ENCODE peak calls at places on chromosomes 7 and 10, in four cellular contexts. One of them, this sample, is unnamed.

GRCh38 chr10:104434601-104435000 is 81.0 kb downstream of the CFAP58 start:
- DNase-seq in epithelial cell of esophagus: no peak
- DNase-seq in HFFc6: no peak
- DNase-seq in AG09319: no peak
- DNase-seq in this sample: no peak

GRCh38 chr7:70657532-70657931 is 474.4 kb upstream of the GALNT17 start:
- DNase-seq in epithelial cell of esophagus: no peak
- DNase-seq in HFFc6: no peak
- DNase-seq in AG09319: no peak
- DNase-seq in this sample: no peak

GRCh38 chr7:45035371-45035770 is 35.4 kb downstream of the CCM2 start:
- DNase-seq in epithelial cell of esophagus: no peak
- DNase-seq in HFFc6: no peak
- DNase-seq in AG09319: no peak
- DNase-seq in this sample: no peak

GRCh38 chr10:119305860-119306513 is 98.6 kb downstream of the GRK5 start:
- DNase-seq in epithelial cell of esophagus: peak
- DNase-seq in HFFc6: peak
- DNase-seq in AG09319: peak
- DNase-seq in this sample: no peak

GRCh38 chr7:134307320-134307719 is 9.4 kb downstream of the SLC35B4 start:
- DNase-seq in epithelial cell of esophagus: no peak
- DNase-seq in HFFc6: no peak
- DNase-seq in AG09319: no peak
- DNase-seq in this sample: no peak

GRCh38 chr7:87347682-87348081 is 2.2 kb downstream of the CROT start:
- DNase-seq in epithelial cell of esophagus: no peak
- DNase-seq in HFFc6: no peak
- DNase-seq in AG09319: no peak
- DNase-seq in this sample: no peak

GRCh38 chr7:121798896-121799295 is 74.1 kb upstream of the PTPRZ1 start:
- DNase-seq in epithelial cell of esophagus: peak
- DNase-seq in HFFc6: no peak
- DNase-seq in AG09319: no peak
- DNase-seq in this sample: no peak

GRCh38 chr7:139827042-139827441 is 2.0 kb upstream of the TBXAS1 start:
- DNase-seq in epithelial cell of esophagus: peak
- DNase-seq in HFFc6: no peak
- DNase-seq in AG09319: no peak
- DNase-seq in this sample: no peak

GRCh38 chr7:106499897-106500296 is 161.1 kb downstream of the CCDC71L start:
- DNase-seq in epithelial cell of esophagus: no peak
- DNase-seq in HFFc6: no peak
- DNase-seq in AG09319: no peak
- DNase-seq in this sample: no peak

GRCh38 chr10:102113261-102113955 is 6.8 kb downstream of the LDB1 start:
- DNase-seq in epithelial cell of esophagus: peak
- DNase-seq in HFFc6: no peak
- DNase-seq in AG09319: no peak
- DNase-seq in this sample: no peak

GRCh38 chr10:110610308-110610774 is 33.8 kb upstream of the RBM20 start:
- DNase-seq in epithelial cell of esophagus: peak
- DNase-seq in HFFc6: peak
- DNase-seq in AG09319: peak
- DNase-seq in this sample: no peak

GRCh38 chr10:29877798-29878491 is 181.4 kb downstream of the JCAD start:
- DNase-seq in epithelial cell of esophagus: no peak
- DNase-seq in HFFc6: no peak
- DNase-seq in AG09319: no peak
- DNase-seq in this sample: no peak

GRCh38 chr7:95012001-95012400 is 104.6 kb downstream of the PPP1R9A start:
- DNase-seq in epithelial cell of esophagus: no peak
- DNase-seq in HFFc6: no peak
- DNase-seq in AG09319: no peak
- DNase-seq in this sample: no peak

GRCh38 chr10:80442879-80443278 is 11.2 kb upstream of the TSPAN14 start:
- DNase-seq in epithelial cell of esophagus: no peak
- DNase-seq in HFFc6: peak
- DNase-seq in AG09319: no peak
- DNase-seq in this sample: no peak

GRCh38 chr10:80444124-80444523 is 10.0 kb upstream of the TSPAN14 start:
- DNase-seq in epithelial cell of esophagus: no peak
- DNase-seq in HFFc6: no peak
- DNase-seq in AG09319: no peak
- DNase-seq in this sample: no peak

GRCh38 chr10:80447618-80448190 is 6.4 kb upstream of the TSPAN14 start:
- DNase-seq in epithelial cell of esophagus: no peak
- DNase-seq in HFFc6: no peak
- DNase-seq in AG09319: no peak
- DNase-seq in this sample: no peak

GRCh38 chr10:80443531-80443974 is 10.6 kb upstream of the TSPAN14 start:
- DNase-seq in epithelial cell of esophagus: no peak
- DNase-seq in HFFc6: peak
- DNase-seq in AG09319: no peak
- DNase-seq in this sample: no peak

DNA sequence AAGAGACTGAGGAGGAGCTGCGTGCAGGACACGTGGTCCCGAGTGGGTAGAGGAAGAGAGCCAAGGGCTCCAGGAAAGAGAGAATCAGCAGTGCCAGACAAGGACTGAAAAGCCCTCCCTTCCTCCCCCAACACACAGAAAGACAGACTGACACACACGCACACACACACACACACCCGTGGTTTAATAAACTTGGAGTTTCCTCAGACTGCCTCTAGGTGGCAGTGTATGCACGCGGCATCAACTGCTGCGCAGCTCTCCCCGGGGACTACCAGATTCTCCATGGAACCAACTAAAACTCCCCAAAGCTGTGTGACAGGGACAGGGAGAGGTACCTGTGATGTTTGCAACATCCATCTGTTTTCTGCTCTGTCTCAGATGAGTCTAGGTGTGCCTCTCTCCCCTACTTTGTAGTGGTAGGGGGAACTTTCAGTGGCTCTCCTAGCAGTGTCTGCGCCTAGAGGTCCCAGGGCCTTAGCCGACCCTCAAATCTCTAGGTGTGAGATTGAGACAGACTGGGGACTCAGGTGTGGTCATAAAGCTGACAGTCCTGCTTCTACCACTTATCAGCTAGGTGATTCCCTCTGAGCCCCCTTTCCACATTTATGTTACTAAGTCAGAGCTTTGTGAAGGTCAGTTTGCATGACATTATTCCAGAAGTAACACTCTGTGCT is 9.3 kb upstream of the TSPAN14 start:
- DNase-seq in epithelial cell of esophagus: peak
- DNase-seq in HFFc6: peak
- DNase-seq in AG09319: peak
- DNase-seq in this sample: no peak
- TF ChIP-seq CTCF in epithelial cell of esophagus: peak
- TF ChIP-seq CTCF in HFFc6: peak
- TF ChIP-seq CTCF in AG09319: peak
- TF ChIP-seq CTCF in this sample: peak

GRCh38 chr7:127592550-127592949 is 986 bp upstream of the FSCN3 start:
- DNase-seq in epithelial cell of esophagus: no peak
- DNase-seq in HFFc6: no peak
- DNase-seq in AG09319: no peak
- DNase-seq in this sample: no peak

GRCh38 chr7:127594490-127594889 is 954 bp downstream of the FSCN3 start:
- DNase-seq in epithelial cell of esophagus: no peak
- DNase-seq in HFFc6: no peak
- DNase-seq in AG09319: no peak
- DNase-seq in this sample: no peak

GRCh38 chr7:127600885-127601284 is 7.3 kb downstream of the FSCN3 start:
- DNase-seq in epithelial cell of esophagus: no peak
- DNase-seq in HFFc6: no peak
- DNase-seq in AG09319: no peak
- DNase-seq in this sample: no peak

GRCh38 chr7:127598318-127598717 is 4.8 kb downstream of the FSCN3 start:
- DNase-seq in epithelial cell of esophagus: peak
- DNase-seq in HFFc6: peak
- DNase-seq in AG09319: no peak
- DNase-seq in this sample: no peak
- TF ChIP-seq CTCF in epithelial cell of esophagus: peak
- TF ChIP-seq CTCF in HFFc6: peak
- TF ChIP-seq CTCF in AG09319: peak
- TF ChIP-seq CTCF in this sample: peak

GRCh38 chr7:132708501-132708900 is 132.2 kb upstream of the PLXNA4 start:
- DNase-seq in epithelial cell of esophagus: no peak
- DNase-seq in HFFc6: no peak
- DNase-seq in AG09319: no peak
- DNase-seq in this sample: no peak

GRCh38 chr7:132705146-132705545 is 128.9 kb upstream of the PLXNA4 start:
- DNase-seq in epithelial cell of esophagus: no peak
- DNase-seq in HFFc6: no peak
- DNase-seq in AG09319: no peak
- DNase-seq in this sample: no peak

DNA sequence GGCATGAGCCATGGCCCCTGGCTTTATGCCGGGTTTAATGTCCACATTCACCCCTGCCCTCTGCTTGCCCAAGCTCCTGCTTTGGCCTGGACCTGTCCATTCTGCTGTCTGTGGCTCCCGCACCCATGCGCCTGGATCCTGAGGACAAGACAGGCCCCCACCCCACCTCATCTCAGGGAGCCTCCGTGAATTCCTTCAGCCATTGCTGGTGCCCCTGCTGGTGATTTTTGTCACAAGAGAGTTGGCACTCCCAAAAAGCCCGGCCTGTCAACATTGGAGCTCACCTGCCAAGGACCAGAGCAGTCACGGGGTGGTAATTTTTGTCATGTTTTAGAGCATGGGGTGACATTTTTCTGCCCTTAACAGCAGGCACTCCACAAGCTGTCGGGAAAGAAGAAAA is 127.5 kb upstream of the PLXNA4 start:
- DNase-seq in epithelial cell of esophagus: no peak
- DNase-seq in HFFc6: no peak
- DNase-seq in AG09319: no peak
- DNase-seq in this sample: no peak
- TF ChIP-seq CTCF in epithelial cell of esophagus: no peak
- TF ChIP-seq CTCF in HFFc6: peak
- TF ChIP-seq CTCF in AG09319: no peak
- TF ChIP-seq CTCF in this sample: no peak

GRCh38 chr10:15378569-15378968 is 7.5 kb upstream of the FAM171A1 start:
- DNase-seq in epithelial cell of esophagus: no peak
- DNase-seq in HFFc6: no peak
- DNase-seq in AG09319: no peak
- DNase-seq in this sample: no peak
- TF ChIP-seq CTCF in epithelial cell of esophagus: no peak
- TF ChIP-seq CTCF in HFFc6: peak
- TF ChIP-seq CTCF in AG09319: no peak
- TF ChIP-seq CTCF in this sample: no peak

DNA sequence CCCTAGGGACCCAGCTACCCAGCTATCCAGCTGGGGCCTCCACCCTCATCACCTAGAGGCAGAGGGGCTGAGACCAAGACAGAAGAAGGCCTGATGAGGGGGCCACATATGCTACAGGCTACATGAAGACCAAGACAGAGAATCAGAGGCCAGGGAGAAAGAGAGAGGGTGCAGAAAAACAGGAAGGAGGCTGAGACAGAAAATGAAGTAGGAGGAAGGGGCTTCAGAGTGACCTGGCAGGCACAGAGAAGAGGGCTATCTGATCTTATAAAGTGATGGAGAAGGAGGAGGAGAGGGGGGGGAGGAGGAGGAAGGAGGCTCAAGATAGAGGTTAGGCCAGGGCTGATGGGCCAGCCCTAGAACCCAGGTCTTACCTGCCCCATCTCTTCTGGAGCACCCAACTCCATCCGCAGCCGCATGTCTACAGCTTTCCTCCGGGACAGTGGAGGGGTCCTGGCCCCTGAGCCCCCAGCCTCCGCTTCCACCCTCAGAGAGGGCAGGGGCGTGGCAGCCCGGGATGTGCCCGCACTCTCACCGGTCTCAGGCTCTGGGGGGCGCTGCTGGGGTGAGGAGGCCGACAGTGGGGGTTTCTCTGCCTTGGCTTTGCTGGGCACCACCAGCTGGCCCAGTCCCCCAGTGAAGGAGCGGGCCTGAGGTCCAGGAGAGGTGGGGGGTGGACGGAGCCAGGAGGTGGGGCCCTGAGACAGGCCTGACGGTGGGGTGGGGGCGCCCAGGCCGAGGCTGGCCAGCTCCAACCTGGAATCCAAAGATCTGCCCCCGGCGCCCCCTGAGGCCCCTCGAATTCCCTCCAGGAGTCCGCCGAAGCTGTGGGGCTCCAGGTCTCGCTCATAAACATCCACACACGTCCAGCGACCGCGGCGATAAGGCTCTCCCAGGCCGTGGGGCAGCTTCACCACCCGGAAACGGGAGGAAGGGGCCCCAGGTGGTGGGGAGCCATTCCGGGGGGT is 1.8 kb downstream of the TSC22D4 start:
- DNase-seq in epithelial cell of esophagus: peak
- DNase-seq in HFFc6: no peak
- DNase-seq in AG09319: no peak
- DNase-seq in this sample: no peak
- TF ChIP-seq CTCF in epithelial cell of esophagus: peak
- TF ChIP-seq CTCF in HFFc6: peak
- TF ChIP-seq CTCF in AG09319: peak
- TF ChIP-seq CTCF in this sample: no peak

GRCh38 chr10:75532253-75532924 is 101.0 kb downstream of the LRMDA start:
- DNase-seq in epithelial cell of esophagus: peak
- DNase-seq in HFFc6: no peak
- DNase-seq in AG09319: no peak
- DNase-seq in this sample: no peak
- TF ChIP-seq CTCF in epithelial cell of esophagus: no peak
- TF ChIP-seq CTCF in HFFc6: no peak
- TF ChIP-seq CTCF in AG09319: no peak
- TF ChIP-seq CTCF in this sample: no peak